ENCODE peak calls at places on chromosomes 7 and 10, in four cellular contexts. D is fibroblast of pulmonary artery; Y is CD8-positive, alpha-beta memory T cell; J is cardiac muscle cell. S is an unnamed sample.

GRCh38 chr7:64884085-64884912 is 18.8 kb upstream of the ZNF273 start:
- DNase-seq in D (no peak), Y (no peak), J (no peak), S (no peak)

GRCh38 chr7:26958834-26959233 is 94.4 kb upstream of the SKAP2 start:
- DNase-seq in D (peak), Y (no peak), J (no peak), S (peak)

GRCh38 chr7:137539111-137539715 is 195.7 kb upstream of the PTN start:
- DNase-seq in D (peak), Y (no peak), J (peak), S (peak)

GRCh38 chr7:31488562-31489203 is 25.2 kb upstream of the ITPRID1 start:
- DNase-seq in D (peak), Y (no peak), J (peak), S (peak)

GRCh38 chr7:6437251-6437650 is 10.5 kb downstream of the DAGLB start:
- DNase-seq in D (no peak), Y (no peak), J (no peak), S (peak)

GRCh38 chr10:75547391-75548298 is 116.2 kb downstream of the LRMDA start:
- DNase-seq in D (peak), Y (no peak), J (peak), S (peak)

GRCh38 chr10:115390607-115391006 is 297.4 kb downstream of the ATRNL1 start:
- DNase-seq in D (no peak), Y (no peak), J (no peak), S (no peak)

GRCh38 chr10:131178521-131178920 is 133.0 kb downstream of the TCERG1L start:
- DNase-seq in D (no peak), Y (no peak), J (no peak), S (no peak)

GRCh38 chr10:93280699-93281366 is 201.3 kb downstream of the MYOF start:
- DNase-seq in D (no peak), Y (no peak), J (no peak), S (no peak)

GRCh38 chr7:105617280-105618015 is 36.2 kb upstream of the EFCAB10 start:
- DNase-seq in D (no peak), Y (no peak), J (no peak), S (no peak)

GRCh38 chr10:97812696-97813095 is 36.9 kb upstream of the GOLGA7B start:
- DNase-seq in D (no peak), Y (no peak), J (no peak), S (no peak)

GRCh38 chr7:101620395-101620794 is 8.7 kb downstream of the MYL10 start:
- DNase-seq in D (no peak), Y (no peak), J (no peak), S (no peak)

GRCh38 chr7:150453892-150454291 is 3.5 kb downstream of the GIMAP8 start:
- DNase-seq in D (no peak), Y (no peak), J (no peak), S (no peak)

GRCh38 chr7:150451833-150452431 is 1.5 kb downstream of the GIMAP8 start:
- DNase-seq in D (no peak), Y (peak), J (peak), S (peak)

GRCh38 chr7:150451097-150451793 is 815 bp downstream of the GIMAP8 start:
- DNase-seq in D (no peak), Y (peak), J (no peak), S (no peak)

GRCh38 chr7:150450491-150450992 is at the start of gene GIMAP8:
- DNase-seq in D (no peak), Y (peak), J (peak), S (no peak)

GRCh38 chr7:150453186-150453585 is 2.8 kb downstream of the GIMAP8 start:
- DNase-seq in D (no peak), Y (peak), J (no peak), S (no peak)
- H3K4me3 ChIP-seq in D (no peak), Y (peak), J (no peak), S (no peak)

DNA sequence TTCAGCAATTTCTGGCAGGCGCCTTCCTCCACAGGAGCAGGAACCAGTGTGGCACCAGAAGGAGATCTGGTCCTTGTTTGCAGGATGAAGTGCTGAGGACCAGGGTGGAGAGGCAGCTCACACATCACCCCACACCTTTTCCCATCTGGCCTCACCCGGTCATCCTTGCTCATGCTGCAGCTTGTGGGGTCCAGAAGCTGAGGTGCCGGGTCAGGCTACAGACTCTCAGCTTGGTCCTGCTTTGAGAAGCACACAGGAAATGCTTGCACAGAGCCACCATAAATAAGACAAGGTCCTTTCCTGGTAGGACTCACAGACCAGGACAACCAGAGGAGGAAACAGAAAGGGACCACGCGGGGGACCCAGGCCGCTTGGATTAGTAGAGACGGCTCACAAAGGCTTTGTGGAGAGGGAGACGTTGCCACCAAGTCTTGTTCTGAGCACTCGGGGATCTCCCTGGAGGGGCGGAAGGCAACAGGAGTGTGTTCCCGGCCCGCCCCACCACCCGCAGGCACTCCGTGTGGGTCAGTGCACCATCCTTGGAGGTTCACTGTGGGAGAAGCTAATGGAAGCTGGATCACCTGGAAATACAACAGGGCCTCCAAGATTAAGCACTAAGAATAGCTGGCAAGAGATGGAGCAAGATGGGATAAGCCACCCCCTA is 29.6 kb upstream of the EN2 start:
- DNase-seq in D (no peak), Y (no peak), J (no peak), S (no peak)
- H3K4me3 ChIP-seq in D (no peak), Y (no peak), J (no peak), S (no peak)

DNA sequence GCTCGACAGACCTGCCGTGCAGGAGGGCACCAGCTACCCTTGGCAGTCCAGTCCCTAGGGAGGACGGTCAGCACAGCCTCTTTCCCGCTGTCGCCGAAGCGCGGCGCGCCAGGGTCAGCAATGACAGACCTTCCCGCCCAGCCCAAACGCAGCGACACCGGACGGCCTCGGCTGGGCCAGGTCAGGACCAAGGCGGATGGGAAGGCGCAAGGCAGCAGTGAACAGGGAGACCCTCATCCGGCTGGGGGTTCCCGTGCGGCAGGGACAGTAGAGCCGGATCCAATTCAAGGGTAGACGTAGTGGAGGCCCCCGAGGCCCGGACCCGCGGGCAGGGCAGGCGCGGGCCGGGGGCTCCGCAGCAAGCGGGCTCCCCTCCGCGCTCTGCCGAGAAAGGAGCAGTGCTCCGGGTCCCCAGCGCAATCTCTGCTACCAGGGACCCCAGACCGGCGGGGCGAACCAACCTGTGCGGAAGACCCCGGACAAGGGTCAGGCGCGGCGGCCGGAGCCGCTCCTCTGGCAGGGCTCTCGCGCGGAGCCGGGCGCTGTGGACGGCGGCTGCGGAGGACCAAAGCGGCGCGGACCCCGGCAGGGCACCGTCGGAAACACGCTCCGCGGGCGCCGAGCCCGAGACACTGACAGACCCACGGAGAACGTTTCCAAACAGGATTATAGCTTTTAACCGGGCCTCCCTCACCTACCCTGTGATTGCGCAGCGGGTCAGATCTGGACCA is at the start of gene SEC31B:
- DNase-seq in D (no peak), Y (no peak), J (no peak), S (no peak)
- H3K4me3 ChIP-seq in D (peak), Y (no peak), J (peak), S (peak)

DNA sequence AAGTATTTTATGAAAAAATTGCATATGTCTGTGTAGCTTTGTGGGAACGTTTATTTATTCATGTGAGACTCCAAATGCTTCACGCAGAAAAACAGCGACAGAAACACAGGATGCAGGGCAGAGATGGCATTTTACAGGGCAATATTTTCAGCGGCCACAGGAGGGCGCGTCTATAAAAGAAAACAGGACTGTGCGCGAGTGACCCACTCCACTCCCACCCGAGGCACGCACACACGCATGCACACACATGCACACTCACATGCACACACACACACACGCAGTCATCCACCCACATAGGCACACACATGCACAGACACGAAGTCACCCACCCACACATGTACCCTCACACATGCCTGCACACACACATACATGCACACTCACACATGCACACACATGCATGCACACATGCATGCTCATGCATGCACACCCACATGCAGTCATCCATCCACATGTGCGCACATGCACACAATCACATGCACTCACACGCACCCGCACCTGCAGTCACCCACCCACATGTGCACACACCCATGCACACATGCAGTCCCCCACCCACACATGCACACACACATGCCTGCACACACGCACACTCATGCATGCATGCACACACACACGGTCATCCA is 96.3 kb downstream of the DNAJB6 start:
- DNase-seq in D (peak), Y (peak), J (peak), S (peak)
- H3K4me3 ChIP-seq in D (peak), Y (no peak), J (no peak), S (peak)

GRCh38 chr7:74092321-74092963 is 8.8 kb downstream of the LIMK1 start:
- DNase-seq in D (no peak), Y (no peak), J (no peak), S (no peak)
- H3K4me3 ChIP-seq in D (no peak), Y (no peak), J (no peak), S (no peak)

S was measured in fibroblast of mammary gland.